ENCODE peak calls at places on chromosomes 6 and 20, in six cellular contexts. J is neuronal stem cell, A is upper lobe of right lung, K is NCI-H460, I is endodermal cell, Q is non-pigmented ciliary epithelial cell. P is an unnamed sample.

GRCh38 chr6:149334201-149334600 is 16.7 kb downstream of the TAB2 start:
- DNase-seq in A (no peak), Q (peak), I (no peak), J (no peak), K (no peak), P (no peak)

GRCh38 chr6:144151010-144151727 is 852 bp downstream of the STX11 start:
- DNase-seq in J (no peak), K (no peak), I (peak), A (no peak), Q (no peak), P (peak)

GRCh38 chr6:107666084-107666981 is 157.8 kb downstream of the SCML4 start:
- DNase-seq in J (no peak), I (no peak), K (no peak), Q (no peak), A (no peak), P (no peak)

GRCh38 chr6:87151786-87152527 is 3.4 kb upstream of the ZNF292 start:
- DNase-seq in K (no peak), A (peak), Q (no peak), I (peak), J (peak), P (no peak)

GRCh38 chr6:78611886-78612480 is 255.4 kb upstream of the IRAK1BP1 start:
- DNase-seq in J (no peak), A (no peak), K (peak), I (no peak), Q (no peak), P (no peak)

GRCh38 chr6:105189026-105189680 is 9.3 kb upstream of the POPDC3 start:
- DNase-seq in Q (no peak), A (no peak), K (no peak), J (no peak), I (no peak), P (no peak)

GRCh38 chr6:83707829-83708545 is 914 bp downstream of the SNAP91 start:
- DNase-seq in I (peak), K (no peak), A (peak), J (peak), Q (no peak), P (no peak)

GRCh38 chr20:45292343-45292742 is 14.3 kb upstream of the RBPJL start:
- DNase-seq in J (no peak), I (no peak), A (no peak), K (no peak), Q (no peak), P (no peak)

GRCh38 chr6:41966961-41967311 is 25.3 kb upstream of the CCND3 start:
- DNase-seq in I (peak), Q (peak), K (no peak), A (no peak), J (peak), P (no peak)

GRCh38 chr6:152338335-152339125 is 298.6 kb downstream of the SYNE1 start:
- DNase-seq in Q (no peak), I (peak), J (peak), K (peak), A (no peak), P (peak)

GRCh38 chr6:49205526-49205925 is 257.5 kb downstream of the MMUT start:
- DNase-seq in I (no peak), J (no peak), Q (no peak), A (no peak), K (no peak), P (no peak)

GRCh38 chr6:27141472-27142015 is 106.0 kb upstream of the PRSS16 start:
- DNase-seq in I (no peak), K (no peak), A (no peak), J (no peak), Q (no peak), P (peak)

GRCh38 chr20:4167261-4168004 is 152.1 kb upstream of the RNF24 start:
- DNase-seq in A (no peak), I (peak), Q (no peak), K (no peak), J (no peak), P (no peak)

GRCh38 chr6:150567823-150568383 is 31.8 kb upstream of the PLEKHG1 start:
- DNase-seq in I (no peak), A (no peak), J (no peak), K (no peak), Q (no peak), P (no peak)

GRCh38 chr6:15507221-15507620 is 155.6 kb downstream of the DTNBP1 start:
- DNase-seq in A (peak), J (no peak), I (no peak), K (no peak), Q (no peak), P (no peak)

GRCh38 chr6:89637960-89638319 is 607 bp downstream of the LYRM2 start:
- DNase-seq in K (no peak), Q (no peak), I (no peak), A (peak), J (no peak), P (no peak)

GRCh38 chr6:110563711-110564110 is 87.3 kb upstream of the SLC22A16 start:
- DNase-seq in A (no peak), Q (no peak), J (no peak), K (no peak), I (no peak), P (no peak)

GRCh38 chr6:116764961-116765841 is at the start of gene FAM162B:
- DNase-seq in K (no peak), A (no peak), I (peak), Q (no peak), J (peak), P (no peak)

GRCh38 chr6:33091957-33092356 is 16.2 kb downstream of the HLA-DPB1 start:
- DNase-seq in J (no peak), A (peak), I (peak), Q (no peak), K (no peak), P (peak)

GRCh38 chr6:148440877-148441453 is 98.3 kb downstream of the SASH1 start:
- DNase-seq in J (no peak), A (peak), I (peak), K (peak), Q (no peak), P (no peak)

GRCh38 chr6:34176261-34177031 is 30.6 kb upstream of the GRM4 start:
- DNase-seq in J (no peak), I (no peak), A (peak), K (no peak), Q (no peak), P (no peak)

GRCh38 chr6:90175627-90176538 is 120.8 kb downstream of the BACH2 start:
- DNase-seq in I (no peak), K (no peak), Q (no peak), J (no peak), A (no peak), P (no peak)

GRCh38 chr6:17397764-17398194 is 4.4 kb downstream of the CAP2 start:
- DNase-seq in I (no peak), K (no peak), Q (no peak), J (no peak), A (no peak), P (no peak)

GRCh38 chr6:10686901-10687300 is 7.5 kb downstream of the C6orf52 start:
- DNase-seq in I (no peak), A (no peak), Q (no peak), J (no peak), K (no peak), P (no peak)

GRCh38 chr6:113651120-113651519 is 206.0 kb upstream of the MARCKS start:
- DNase-seq in K (no peak), Q (no peak), I (no peak), J (no peak), A (no peak), P (no peak)

GRCh38 chr6:34227656-34228421 is 8.8 kb upstream of the HMGA1 start:
- DNase-seq in J (no peak), K (no peak), Q (no peak), I (peak), A (no peak), P (no peak)

GRCh38 chr20:21315138-21315537 is 12.0 kb downstream of the XRN2 start:
- DNase-seq in Q (peak), I (no peak), K (no peak), J (no peak), A (no peak), P (no peak)

GRCh38 chr6:50278663-50279062 is 228.9 kb upstream of the DEFB112 start:
- DNase-seq in Q (no peak), J (no peak), I (no peak), A (no peak), K (no peak), P (no peak)

GRCh38 chr6:30885481-30885998 is 1.2 kb downstream of the DDR1 start:
- DNase-seq in I (no peak), A (no peak), Q (no peak), J (peak), K (no peak), P (no peak)

GRCh38 chr6:137084865-137085617 is 40.3 kb upstream of the IL20RA start:
- DNase-seq in I (no peak), J (no peak), A (no peak), Q (no peak), K (no peak), P (no peak)